ENCODE peak calls at places on chromosome 5, in nine cellular contexts. M, H, E, K, I, S, X, U and D are unnamed samples.

GRCh38 chr5:87850843-87851242 is 417.8 kb downstream of the TMEM161B start:
- DNase-seq in M (no peak), H (no peak), E (no peak), K (no peak), I (no peak), S (no peak), X (no peak), U (no peak), D (no peak)

GRCh38 chr5:96320797-96321196 is 112.3 kb downstream of the PCSK1 start:
- DNase-seq in M (no peak), H (no peak), E (no peak), K (no peak), I (no peak), S (no peak), X (no peak), U (no peak), D (no peak)

GRCh38 chr5:152097128-152097527 is 172.5 kb upstream of the GLRA1 start:
- DNase-seq in M (no peak), H (no peak), E (no peak), K (no peak), I (no peak), S (no peak), X (no peak), U (no peak), D (no peak)

GRCh38 chr5:134070648-134070978 is 43.9 kb upstream of the TCF7 start:
- DNase-seq in M (peak; percentile 53), H (peak; percentile 13), E (no peak), K (no peak), I (no peak), S (peak; percentile 41), X (no peak), U (no peak), D (peak; percentile 35)

GRCh38 chr5:218457-219289 is 553 bp downstream of the SDHA start:
- DNase-seq in M (peak; percentile 30), H (peak; percentile 48), E (peak; percentile 41), K (no peak), I (no peak), S (peak; percentile 20), X (no peak), U (peak; percentile 56), D (peak; percentile 36)

GRCh38 chr5:108212775-108213346 is 169.0 kb downstream of the FBXL17 start:
- DNase-seq in M (peak; percentile 14), H (peak; percentile 69), E (no peak), K (no peak), I (peak; percentile 11), S (no peak), X (no peak), U (no peak), D (peak; percentile 73)

GRCh38 chr5:89211836-89212235 is 328.9 kb upstream of the MEF2C start:
- DNase-seq in M (peak; percentile 93), H (peak; percentile 72), E (no peak), K (peak; percentile 57), I (no peak), S (peak; percentile 72), X (no peak), U (no peak), D (peak; percentile 97)

GRCh38 chr5:1449081-1449630 is 3.9 kb upstream of the SLC6A3 start:
- DNase-seq in M (no peak), H (no peak), E (no peak), K (no peak), I (no peak), S (no peak), X (no peak), U (peak; percentile 7), D (no peak)

GRCh38 chr5:180643191-180643851 is 6.1 kb downstream of the FLT4 start:
- DNase-seq in M (no peak), H (no peak), E (no peak), K (no peak), I (no peak), S (no peak), X (no peak), U (no peak), D (no peak)

GRCh38 chr5:139964994-139965565 is 78.0 kb downstream of the NRG2 start:
- DNase-seq in M (no peak), H (no peak), E (no peak), K (no peak), I (no peak), S (peak; percentile 8), X (no peak), U (no peak), D (no peak)

GRCh38 chr5:142323480-142324376 is 1.1 kb downstream of the SPRY4 start:
- DNase-seq in M (peak; percentile 56), H (no peak), E (peak; percentile 66), K (peak; percentile 52), I (no peak), S (peak; percentile 50), X (no peak), U (peak; percentile 44), D (peak; percentile 54)

GRCh38 chr5:154652746-154653417 is 102.3 kb upstream of the LARP1 start:
- DNase-seq in M (peak; percentile 9), H (peak; percentile 11), E (no peak), K (no peak), I (peak; percentile 27), S (no peak), X (no peak), U (no peak), D (peak; percentile 8)

GRCh38 chr5:120538644-120539043 is 74.5 kb downstream of the PRR16 start:
- DNase-seq in M (peak; percentile 59), H (peak; percentile 61), E (no peak), K (no peak), I (no peak), S (peak; percentile 19), X (peak; percentile 20), U (no peak), D (peak; percentile 61)

GRCh38 chr5:119016125-119016774 is 27.9 kb upstream of the DTWD2 start:
- DNase-seq in M (no peak), H (no peak), E (no peak), K (no peak), I (no peak), S (no peak), X (no peak), U (no peak), D (no peak)

GRCh38 chr5:151255621-151256286 is 2.8 kb downstream of the GM2A start:
- DNase-seq in M (no peak), H (no peak), E (no peak), K (no peak), I (no peak), S (no peak), X (no peak), U (no peak), D (no peak)

GRCh38 chr5:129906177-129906887 is 2.1 kb downstream of the CHSY3 start:
- DNase-seq in M (peak; percentile 57), H (peak; percentile 39), E (peak; percentile 29), K (peak; percentile 24), I (no peak), S (peak; percentile 60), X (no peak), U (no peak), D (peak; percentile 52)

GRCh38 chr5:174056064-174056842 is 10.7 kb downstream of the NSG2 start:
- DNase-seq in M (no peak), H (no peak), E (no peak), K (no peak), I (peak; percentile 7), S (no peak), X (no peak), U (no peak), D (no peak)

GRCh38 chr5:68276740-68277139 is 61.2 kb downstream of the PIK3R1 start:
- DNase-seq in M (no peak), H (no peak), E (no peak), K (no peak), I (no peak), S (no peak), X (no peak), U (no peak), D (no peak)

GRCh38 chr5:145943674-145944121 is 7.3 kb downstream of the SH3RF2 start:
- DNase-seq in M (peak; percentile 64), H (peak; percentile 53), E (no peak), K (no peak), I (peak; percentile 74), S (no peak), X (no peak), U (peak; percentile 56), D (peak; percentile 40)

GRCh38 chr5:179258922-179259730 is 86.1 kb downstream of the ADAMTS2 start:
- DNase-seq in M (peak; percentile 87), H (no peak), E (no peak), K (peak; percentile 89), I (no peak), S (peak; percentile 92), X (peak; percentile 37), U (peak; percentile 25), D (peak; percentile 31)

GRCh38 chr5:68000805-68001204 is 214.8 kb upstream of the PIK3R1 start:
- DNase-seq in M (no peak), H (no peak), E (no peak), K (no peak), I (no peak), S (peak; percentile 17), X (no peak), U (no peak), D (no peak)

GRCh38 chr5:103522586-103522985 is 40.0 kb downstream of the NUDT12 start:
- DNase-seq in M (peak; percentile 61), H (no peak), E (no peak), K (peak; percentile 10), I (no peak), S (peak; percentile 50), X (no peak), U (no peak), D (peak; percentile 43)

GRCh38 chr5:180340856-180341255 is 12.3 kb downstream of the GFPT2 start:
- DNase-seq in M (peak; percentile 49), H (no peak), E (no peak), K (no peak), I (no peak), S (peak; percentile 32), X (no peak), U (no peak), D (peak; percentile 32)

GRCh38 chr5:51846015-51846414 is 462.8 kb downstream of the ISL1 start:
- DNase-seq in M (no peak), H (no peak), E (no peak), K (no peak), I (no peak), S (no peak), X (no peak), U (no peak), D (no peak)

GRCh38 chr5:59380350-59380951 is 513.1 kb downstream of the PDE4D start:
- DNase-seq in M (peak; percentile 73), H (peak; percentile 98), E (no peak), K (peak; percentile 23), I (peak; percentile 63), S (peak; percentile 44), X (peak; percentile 92), U (no peak), D (peak; percentile 95)

GRCh38 chr5:5523066-5523505 is 100.6 kb downstream of the ICE1 start:
- DNase-seq in M (peak; percentile 27), H (peak; percentile 1), E (no peak), K (no peak), I (peak; percentile 32), S (no peak), X (peak; percentile 5), U (no peak), D (no peak)